ENCODE peak calls at places on chromosomes 11 and 22, in four cellular contexts. J is NCI-H1105 treated with DMSO at 0.1 percent for 48 hours, Z is fibroblast of lung, B is GM10248. M is an unnamed sample.

GRCh38 chr22:31241936-31242335 is 29.8 kb downstream of the LIMK2 start:
- DNase-seq in Z (no peak), J (no peak), B (no peak), M (peak; percentile 75)

GRCh38 chr11:6735306-6735705 is 36.5 kb downstream of the OR2AG2 start:
- DNase-seq in Z (no peak), B (no peak), J (no peak), M (no peak)

GRCh38 chr11:12007769-12008737 is at the start of gene DKK3:
- DNase-seq in B (no peak), J (peak; percentile 62), Z (peak; percentile 42), M (peak; percentile 61)

GRCh38 chr11:128884703-128885338 is 6.3 kb upstream of the KCNJ5 start:
- DNase-seq in B (peak; percentile 73), Z (peak; percentile 76), J (peak; percentile 79), M (peak; percentile 62)

GRCh38 chr11:130631119-130631518 is 182.7 kb downstream of the ADAMTS15 start:
- DNase-seq in B (no peak), Z (peak; percentile 86), J (no peak), M (peak; percentile 88)

GRCh38 chr11:61429346-61429690 is 457 bp downstream of the CPSF7 start:
- DNase-seq in B (peak; percentile 78), Z (peak; percentile 66), J (peak; percentile 55), M (peak; percentile 82)

GRCh38 chr11:126546191-126546590 is 190.7 kb downstream of the ST3GAL4 start:
- DNase-seq in B (no peak), J (no peak), Z (no peak), M (no peak)

GRCh38 chr11:110972640-110973039 is 260.4 kb upstream of the ARHGAP20 start:
- DNase-seq in Z (peak; percentile 89), B (no peak), J (no peak), M (peak; percentile 91)

GRCh38 chr11:111429066-111429506 is 50.0 kb upstream of the POU2AF1 start:
- DNase-seq in B (peak; percentile 58), J (peak; percentile 47), Z (peak; percentile 71), M (peak; percentile 34)

GRCh38 chr11:80297808-80298460 is 857.1 kb upstream of the TENM4 start:
- DNase-seq in Z (peak; percentile 90), B (no peak), J (no peak), M (peak; percentile 90)

GRCh38 chr11:78313898-78314297 is 103.7 kb downstream of the GAB2 start:
- DNase-seq in Z (no peak), J (no peak), B (no peak), M (no peak)

GRCh38 chr22:30922151-30922611 is 46.4 kb downstream of the MORC2 start:
- DNase-seq in B (peak; percentile 85), J (peak; percentile 68), Z (peak; percentile 69), M (no peak)

GRCh38 chr11:61195016-61195695 is 8.2 kb upstream of the PGA3 start:
- DNase-seq in Z (no peak), J (no peak), B (no peak), M (no peak)

GRCh38 chr11:112605093-112605666 is 344.5 kb upstream of the PLET1 start:
- DNase-seq in Z (no peak), B (no peak), J (no peak), M (no peak)

GRCh38 chr22:48745842-48746788 is 1081.6 kb downstream of the BRD1 start:
- DNase-seq in J (no peak), Z (no peak), B (no peak), M (no peak)

GRCh38 chr22:26515938-26516337 is 3.7 kb upstream of the TFIP11 start:
- DNase-seq in J (no peak), Z (no peak), B (no peak), M (no peak)

GRCh38 chr22:49771266-49772065 is 56.2 kb downstream of the BRD1 start:
- DNase-seq in B (no peak), Z (no peak), J (no peak), M (no peak)

GRCh38 chr11:27812341-27812740 is 112.1 kb upstream of the BDNF start:
- DNase-seq in J (no peak), B (no peak), Z (no peak), M (no peak)

GRCh38 chr11:112292188-112292587 is 31.5 kb upstream of the PLET1 start:
- DNase-seq in J (no peak), B (no peak), Z (no peak), M (no peak)

GRCh38 chr11:45489281-45489906 is 176.0 kb downstream of the CHST1 start:
- DNase-seq in B (no peak), J (peak; percentile 37), Z (no peak), M (no peak)

GRCh38 chr11:6911946-6912345 is 8.9 kb upstream of the OR2D3 start:
- DNase-seq in B (no peak), J (no peak), Z (peak; percentile 36), M (no peak)

GRCh38 chr11:47326198-47326597 is 26.3 kb downstream of the MYBPC3 start:
- DNase-seq in Z (no peak), B (no peak), J (no peak), M (no peak)

GRCh38 chr11:2724114-2724513 is 24.3 kb upstream of the KCNQ1OT1 start:
- DNase-seq in B (no peak), Z (no peak), J (no peak), M (no peak)

GRCh38 chr22:46971141-46971775 is 208.8 kb downstream of the TBC1D22A start:
- DNase-seq in B (no peak), Z (peak; percentile 52), J (no peak), M (peak; percentile 81)

GRCh38 chr11:69970785-69971535 is 107.2 kb upstream of the ANO1 start:
- DNase-seq in B (no peak), Z (no peak), J (no peak), M (no peak)

GRCh38 chr11:84558085-84558905 is 1068.8 kb downstream of the DLG2 start:
- DNase-seq in B (peak; percentile 19), Z (peak; percentile 52), J (peak; percentile 44), M (peak; percentile 48)

GRCh38 chr11:94507485-94507884 is 4.8 kb upstream of the C11orf97 start:
- DNase-seq in B (no peak), Z (no peak), J (no peak), M (peak; percentile 22)

GRCh38 chr11:125166347-125166841 is 1.8 kb downstream of the PKNOX2 start:
- DNase-seq in J (no peak), B (no peak), Z (peak; percentile 34), M (peak; percentile 44)